ENCODE peak calls at places on chromosomes 16 and 17, in four cellular contexts. T is Caco-2, S is uterus, O is sigmoid colon. N is an unnamed sample.

GRCh38 chr16:58733248-58733670 is 857 bp downstream of the GOT2 start:
- DNase-seq in O (no peak), S (peak), T (peak), N (peak)

GRCh38 chr16:83971165-83972130 is 3.4 kb downstream of the NECAB2 start:
- DNase-seq in O (no peak), T (no peak), S (no peak), N (no peak)

GRCh38 chr16:17578921-17579876 is 108.4 kb upstream of the XYLT1 start:
- DNase-seq in O (peak), S (peak), T (peak), N (peak)

GRCh38 chr17:59786213-59786535 is 78.7 kb downstream of the VMP1 start:
- DNase-seq in O (no peak), S (no peak), T (no peak), N (no peak)

GRCh38 chr16:1765826-1766225 is 5.5 kb downstream of the NME3 start:
- DNase-seq in S (no peak), O (no peak), T (no peak), N (no peak)

GRCh38 chr17:19590912-19591551 is 57.4 kb downstream of the SLC47A1 start:
- DNase-seq in T (peak), S (no peak), O (no peak), N (no peak)

GRCh38 chr16:23132921-23133532 is 16.2 kb downstream of the USP31 start:
- DNase-seq in O (peak), T (no peak), S (peak), N (peak)

GRCh38 chr17:50785942-50786570 is 18.7 kb upstream of the ANKRD40CL start:
- DNase-seq in S (no peak), O (no peak), T (no peak), N (peak)

GRCh38 chr17:12928736-12929135 is 89.1 kb downstream of the ELAC2 start:
- DNase-seq in O (no peak), S (no peak), T (peak), N (peak)

GRCh38 chr17:21678451-21679081 is 13.8 kb upstream of the KCNJ18 start:
- DNase-seq in S (peak), T (no peak), O (peak), N (no peak)
- H3K4me3 ChIP-seq in S (no peak), T (no peak), O (no peak), N (no peak)

GRCh38 chr16:30902070-30902972 is 5.9 kb downstream of the CTF1 start:
- DNase-seq in T (peak), S (peak), O (peak), N (peak)
- H3K4me3 ChIP-seq in T (peak), S (peak), O (peak), N (peak)

GRCh38 chr17:15741624-15742023 is 9.5 kb downstream of the TBC1D26 start:
- DNase-seq in S (no peak), O (no peak), T (no peak), N (no peak)

GRCh38 chr17:15742921-15743320 is 10.8 kb downstream of the TBC1D26 start:
- DNase-seq in T (no peak), S (no peak), O (no peak), N (no peak)

GRCh38 chr17:15740570-15741120 is 8.6 kb downstream of the TBC1D26 start:
- DNase-seq in O (no peak), S (no peak), T (no peak), N (no peak)

GRCh38 chr17:15742051-15742795 is 10.1 kb downstream of the TBC1D26 start:
- DNase-seq in O (no peak), S (no peak), T (no peak), N (no peak)

GRCh38 chr17:15738066-15738465 is 6.0 kb downstream of the TBC1D26 start:
- DNase-seq in O (no peak), S (no peak), T (no peak), N (no peak)
- H3K4me3 ChIP-seq in O (no peak), S (no peak), T (no peak), N (no peak)

GRCh38 chr17:42179911-42180410 is 981 bp downstream of the KCNH4 start:
- DNase-seq in T (peak), O (no peak), S (peak), N (peak)
- H3K4me3 ChIP-seq in T (no peak), O (no peak), S (no peak), N (no peak)

GRCh38 chr17:5035356-5035755 is at the start of gene SLC52A1:
- DNase-seq in S (no peak), T (no peak), O (no peak), N (no peak)
- H3K4me3 ChIP-seq in S (no peak), T (no peak), O (no peak), N (peak)

DNA sequence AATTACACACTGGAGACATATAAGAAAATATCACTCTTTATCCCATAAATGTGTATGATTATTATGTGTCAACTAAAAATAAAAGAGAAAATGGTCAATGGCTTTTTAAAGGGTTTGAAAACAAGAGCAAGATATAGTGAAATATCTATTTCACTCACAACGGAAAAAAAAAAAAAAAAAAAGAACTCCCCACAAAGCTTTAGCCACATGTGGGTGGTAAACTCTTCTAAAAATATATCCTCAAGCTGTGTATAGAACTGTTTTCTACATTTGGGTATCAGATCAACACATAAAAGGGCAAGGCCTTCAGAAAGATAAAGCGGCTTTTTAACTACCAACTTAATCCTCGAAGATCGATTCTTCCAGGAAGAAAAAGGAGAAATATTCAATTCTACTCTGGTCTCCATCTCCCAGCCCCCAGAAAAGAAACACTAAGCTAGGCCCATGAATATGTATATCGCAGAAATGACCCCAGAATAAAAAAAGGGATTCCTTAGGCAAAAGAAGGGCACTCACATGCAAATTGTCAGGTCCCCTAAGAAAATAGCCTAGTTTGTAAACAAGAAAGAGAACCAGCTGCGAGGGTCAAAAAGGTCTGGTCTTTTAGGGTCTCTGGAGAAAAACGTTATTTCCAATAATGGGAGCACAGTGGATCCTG is 4.4 kb downstream of the LITAF start:
- DNase-seq in T (no peak), S (no peak), O (no peak), N (no peak)
- H3K4me3 ChIP-seq in T (no peak), S (no peak), O (no peak), N (no peak)

GRCh38 chr16:90011196-90011819 is 7.9 kb downstream of the DBNDD1 start:
- DNase-seq in O (no peak), T (no peak), S (no peak), N (no peak)

GRCh38 chr16:90007015-90007414 is 12.2 kb downstream of the DBNDD1 start:
- DNase-seq in S (no peak), O (no peak), T (no peak), N (no peak)

GRCh38 chr16:90008708-90009145 is 10.5 kb downstream of the DBNDD1 start:
- DNase-seq in O (no peak), T (no peak), S (no peak), N (no peak)

GRCh38 chr16:90010676-90011075 is 8.6 kb downstream of the DBNDD1 start:
- DNase-seq in S (no peak), T (no peak), O (no peak), N (no peak)

GRCh38 chr16:90009172-90009899 is 9.9 kb downstream of the DBNDD1 start:
- DNase-seq in O (no peak), T (no peak), S (no peak), N (no peak)
- H3K4me3 ChIP-seq in O (no peak), T (no peak), S (no peak), N (no peak)

GRCh38 chr17:77382966-77383612 is 242.3 kb downstream of the SEC14L1 start:
- DNase-seq in O (peak), S (no peak), T (no peak), N (peak)
- H3K4me3 ChIP-seq in O (no peak), S (no peak), T (no peak), N (no peak)

N was measured in AG10803.